ENCODE peak calls at places on chromosomes 3 and 15, in seven cellular contexts. A, H, Z, M, T, U and L are unnamed samples.

GRCh38 chr3:71495708-71496472 is 87.6 kb downstream of the FOXP1 start:
- DNase-seq in H (no peak), U (peak), M (no peak), A (peak), Z (no peak), T (no peak), L (no peak)

GRCh38 chr15:25694823-25695312 is 168.3 kb downstream of the ATP10A start:
- DNase-seq in T (no peak), U (no peak), M (no peak), A (no peak), H (no peak), Z (no peak), L (no peak)

GRCh38 chr15:81271761-81272644 is 51.9 kb downstream of the STARD5 start:
- DNase-seq in Z (no peak), H (no peak), U (no peak), M (no peak), A (no peak), T (no peak), L (no peak)

GRCh38 chr3:127887321-127887720 is 27.7 kb upstream of the KBTBD12 start:
- DNase-seq in M (no peak), H (no peak), T (no peak), Z (no peak), A (no peak), U (no peak), L (no peak)

GRCh38 chr3:134449277-134449676 is 36.5 kb downstream of the ANAPC13 start:
- DNase-seq in U (peak), M (peak), Z (no peak), T (peak), H (no peak), A (peak), L (no peak)

GRCh38 chr15:96181873-96182301 is 148.6 kb upstream of the NR2F2 start:
- DNase-seq in U (no peak), A (no peak), M (no peak), T (no peak), Z (no peak), H (no peak), L (no peak)

GRCh38 chr15:100429116-100429728 is 87.4 kb upstream of the ADAMTS17 start:
- DNase-seq in U (no peak), A (no peak), Z (no peak), T (no peak), M (no peak), H (no peak), L (no peak)

GRCh38 chr3:182729903-182730674 is 63.2 kb upstream of the ATP11B start:
- DNase-seq in A (no peak), M (no peak), Z (peak), U (no peak), H (no peak), T (no peak), L (no peak)

GRCh38 chr3:88151358-88151757 is 1.6 kb downstream of the C3orf38 start:
- DNase-seq in U (no peak), M (no peak), A (no peak), T (no peak), H (no peak), Z (no peak), L (no peak)

GRCh38 chr15:70156781-70157261 is 59.1 kb upstream of the TLE3 start:
- DNase-seq in U (no peak), H (no peak), Z (no peak), M (no peak), T (no peak), A (no peak), L (no peak)

GRCh38 chr3:135905058-135905724 is 60.3 kb upstream of the PPP2R3A start:
- DNase-seq in M (no peak), H (no peak), A (no peak), Z (no peak), T (no peak), U (no peak), L (no peak)

GRCh38 chr3:19146685-19147650 is 1.3 kb upstream of the KCNH8 start:
- DNase-seq in H (peak), U (peak), A (peak), T (peak), Z (no peak), M (peak), L (peak)

GRCh38 chr15:71003314-71003713 is 110.7 kb downstream of the LRRC49 start:
- DNase-seq in Z (no peak), T (no peak), M (no peak), U (no peak), A (no peak), H (no peak), L (no peak)

GRCh38 chr3:154758109-154758868 is 321.8 kb upstream of the MME start:
- DNase-seq in A (peak), H (no peak), T (peak), Z (no peak), M (no peak), U (no peak), L (peak)

GRCh38 chr15:53522878-53523455 is 236.5 kb downstream of the WDR72 start:
- DNase-seq in T (no peak), Z (no peak), H (no peak), A (no peak), M (no peak), U (no peak), L (no peak)

GRCh38 chr3:125002414-125002811 is 53.4 kb downstream of the HEG1 start:
- DNase-seq in T (no peak), M (no peak), U (peak), H (no peak), A (no peak), Z (no peak), L (no peak)

GRCh38 chr3:18423401-18424212 is 1.5 kb downstream of the SATB1 start:
- DNase-seq in H (peak), U (no peak), Z (peak), A (peak), T (peak), M (peak), L (no peak)

GRCh38 chr3:179811321-179812095 is 158.7 kb downstream of the USP13 start:
- DNase-seq in A (peak), Z (peak), H (peak), T (peak), U (peak), M (no peak), L (peak)

GRCh38 chr3:36993326-36994283 is at the start of gene MLH1:
- DNase-seq in A (peak), U (peak), Z (peak), T (peak), H (peak), M (peak), L (peak)

GRCh38 chr3:168094877-168095610 is 680 bp downstream of the GOLIM4 start:
- DNase-seq in A (peak), M (peak), T (peak), H (peak), Z (peak), U (peak), L (peak)

GRCh38 chr15:85494035-85494793 is 113.8 kb downstream of the AKAP13 start:
- DNase-seq in M (no peak), Z (no peak), U (no peak), T (no peak), A (peak), H (peak), L (no peak)
- TF ChIP-seq JUND in M (no peak), Z (no peak), U (no peak), T (no peak), A (no peak), H (peak), L (no peak)

GRCh38 chr3:119831941-119832371 is 50.1 kb downstream of the NR1I2 start:
- DNase-seq in U (no peak), H (no peak), T (no peak), M (no peak), A (no peak), Z (no peak), L (no peak)

GRCh38 chr3:119829431-119829830 is 47.5 kb downstream of the NR1I2 start:
- DNase-seq in A (no peak), T (no peak), U (no peak), M (no peak), Z (no peak), H (no peak), L (no peak)

GRCh38 chr3:119834754-119835365 is 53.0 kb downstream of the NR1I2 start:
- DNase-seq in T (no peak), U (no peak), Z (no peak), M (no peak), H (no peak), A (no peak), L (no peak)

GRCh38 chr3:119827209-119827608 is 45.3 kb downstream of the NR1I2 start:
- DNase-seq in M (no peak), A (no peak), T (peak), Z (no peak), H (no peak), U (no peak), L (no peak)

GRCh38 chr3:119831022-119831421 is 49.1 kb downstream of the NR1I2 start:
- DNase-seq in M (no peak), T (no peak), Z (no peak), U (no peak), A (no peak), H (no peak), L (no peak)
- TF ChIP-seq JUND in M (no peak), T (no peak), Z (no peak), U (no peak), A (no peak), H (no peak), L (no peak)

DNA sequence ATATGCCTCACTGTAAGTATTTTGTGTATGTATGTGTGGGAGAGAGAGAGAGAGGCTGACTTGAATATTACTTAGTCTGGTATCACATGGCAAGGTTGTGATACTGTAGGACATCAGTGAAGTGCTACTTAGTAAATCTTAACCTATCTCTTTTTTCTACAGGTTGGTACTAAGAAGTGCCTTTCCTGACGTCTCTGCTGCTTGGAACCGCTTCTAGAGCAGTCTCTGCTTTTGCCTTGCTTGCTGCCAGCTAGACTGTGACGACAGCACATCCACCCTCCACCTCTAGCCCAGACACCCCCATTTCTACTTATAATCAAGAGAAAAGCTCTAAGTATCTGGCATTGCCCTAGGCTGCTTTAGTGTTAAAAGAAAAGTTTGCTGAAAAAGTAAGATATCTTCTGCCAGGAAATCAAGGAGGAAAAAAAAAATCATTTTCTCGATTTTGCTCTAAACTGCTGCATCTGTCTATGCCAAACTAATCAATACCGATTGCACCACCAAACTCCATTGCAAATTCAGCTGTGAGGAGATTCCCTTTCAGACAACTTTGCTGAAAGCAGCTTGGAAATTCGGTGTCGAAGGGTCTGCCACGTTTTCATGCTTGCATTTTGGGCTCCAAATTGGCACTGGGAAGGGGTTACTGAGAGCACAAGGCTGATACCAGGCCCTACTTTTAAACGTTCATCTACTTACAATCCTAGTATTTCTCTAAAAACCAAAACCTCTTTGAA is 30.7 kb downstream of the MBNL1 start:
- DNase-seq in Z (no peak), A (no peak), U (no peak), H (no peak), T (no peak), M (no peak), L (no peak)
- TF ChIP-seq JUND in Z (no peak), A (no peak), U (no peak), H (no peak), T (no peak), M (no peak), L (no peak)

DNA sequence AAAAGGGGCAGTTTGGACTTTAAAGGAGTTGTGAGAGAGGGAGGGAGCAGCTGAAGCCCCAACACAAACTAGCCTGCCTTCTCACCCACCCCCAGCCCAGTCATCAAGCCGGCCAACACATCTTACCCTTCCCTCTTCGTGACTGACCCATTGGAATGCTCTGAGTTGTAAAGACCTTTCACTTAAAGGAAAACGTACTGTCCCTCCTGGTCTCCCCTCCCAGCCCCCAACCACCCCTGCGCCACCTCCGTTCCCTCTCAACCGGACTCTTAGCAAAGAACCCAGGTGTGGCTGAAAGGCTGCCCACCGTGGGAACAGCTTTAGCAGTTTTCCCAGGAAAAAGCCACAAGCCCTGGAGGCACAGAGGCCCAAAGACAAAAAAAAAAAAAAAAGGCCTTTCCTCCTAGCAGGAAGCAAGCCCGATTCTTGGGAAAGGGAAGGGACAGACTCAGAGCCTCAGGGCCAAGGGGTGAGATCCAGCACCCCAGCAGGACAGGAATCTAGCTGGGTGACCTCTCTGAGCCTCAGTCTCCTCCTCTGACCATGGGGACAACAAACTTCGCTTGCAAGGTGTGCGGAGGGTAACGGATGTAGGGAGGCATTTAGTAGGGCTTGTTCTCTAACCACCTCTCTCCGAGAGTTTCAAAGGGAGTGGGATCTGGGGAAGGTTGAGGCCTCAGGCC is 2.4 kb downstream of the CYP11A1 start:
- DNase-seq in Z (no peak), A (no peak), U (no peak), H (no peak), M (no peak), T (no peak), L (no peak)
- TF ChIP-seq JUND in Z (no peak), A (no peak), U (no peak), H (no peak), M (no peak), T (no peak), L (no peak)

DNA sequence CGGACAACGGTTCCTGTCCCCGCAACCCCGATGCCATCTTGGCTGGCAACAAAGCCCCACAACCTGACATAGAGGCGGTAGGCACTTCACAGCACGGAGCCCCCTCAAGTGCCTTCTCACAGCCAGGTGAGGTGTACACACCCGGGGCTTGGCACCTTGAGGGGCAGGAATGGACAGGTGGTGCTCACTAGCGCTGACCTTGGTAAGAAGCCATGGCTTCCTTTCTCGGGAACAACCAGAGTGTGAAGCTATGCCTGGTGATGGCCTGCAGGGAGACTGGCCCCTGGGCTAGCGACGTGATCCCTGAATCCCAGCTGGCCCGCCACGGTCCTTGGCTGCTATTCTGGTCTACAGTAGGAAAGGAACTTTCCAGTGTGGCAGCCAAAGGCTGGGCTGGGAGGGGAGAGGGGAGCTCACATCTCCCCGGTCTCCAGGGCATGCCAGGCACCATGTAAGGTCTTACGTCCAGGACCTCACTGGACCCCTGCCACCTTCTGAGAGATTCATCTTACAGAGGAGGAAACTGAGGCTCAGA is 70.6 kb upstream of the RPL32 start:
- DNase-seq in A (no peak), T (no peak), U (no peak), M (no peak), H (no peak), Z (no peak), L (no peak)
- TF ChIP-seq JUND in A (no peak), T (no peak), U (no peak), M (no peak), H (no peak), Z (no peak), L (no peak)